ENCODE peak calls at places on chromosomes 7 and 10, in six cellular contexts. Q is GM23338, O is HCT116, I is upper lobe of left lung, K is GM12878, N is Panc1. J is an unnamed sample. For H3K36me3, the result is how much of the 10 kb centered on the place peaks cover.

GRCh38 chr7:311796-312195 is 21.8 kb downstream of the FOXL3 start:
- ATAC-seq in Q (no peak), O (no peak), I (peak), K (no peak), N (peak), J (no peak)

GRCh38 chr10:119620241-119620753 is 23.5 kb upstream of the TIAL1 start:
- ATAC-seq in Q (no peak), O (peak), I (no peak), K (no peak), N (peak), J (no peak)

GRCh38 chr10:31399171-31399570 is 80.2 kb downstream of the ZEB1 start:
- ATAC-seq in Q (no peak), O (no peak), I (no peak), K (no peak), N (no peak), J (no peak)

GRCh38 chr7:36949711-36950600 is 225.7 kb upstream of the AOAH start:
- ATAC-seq in Q (peak), O (no peak), I (no peak), K (no peak), N (no peak), J (peak)

GRCh38 chr10:53508197-53508596 is 735.6 kb upstream of the MBL2 start:
- ATAC-seq in Q (peak), O (no peak), I (no peak), K (no peak), N (no peak), J (no peak)

GRCh38 chr7:47458057-47458456 is 123.9 kb downstream of the TNS3 start:
- ATAC-seq in Q (no peak), O (peak), I (peak), K (no peak), N (peak), J (peak)

GRCh38 chr7:66837007-66837406 is 84.0 kb upstream of the TMEM248 start:
- ATAC-seq in Q (peak), O (peak), I (no peak), K (peak), N (peak), J (no peak)

GRCh38 chr10:75612904-75613684 is 181.7 kb downstream of the LRMDA start:
- ATAC-seq in Q (no peak), O (no peak), I (no peak), K (peak), N (no peak), J (peak)

GRCh38 chr7:31133497-31133896 is 81.4 kb downstream of the ADCYAP1R1 start:
- ATAC-seq in Q (no peak), O (no peak), I (no peak), K (no peak), N (no peak), J (no peak)

GRCh38 chr10:45408421-45409319 is 34.7 kb downstream of the ALOX5 start:
- ATAC-seq in Q (peak), O (no peak), I (no peak), K (no peak), N (no peak), J (peak)

GRCh38 chr7:151699920-151700319 is 177.0 kb downstream of the PRKAG2 start:
- ATAC-seq in Q (no peak), O (no peak), I (no peak), K (no peak), N (no peak), J (no peak)

GRCh38 chr10:84948644-84949043 is 620.3 kb downstream of the CCSER2 start:
- ATAC-seq in Q (no peak), O (no peak), I (no peak), K (no peak), N (no peak), J (no peak)

GRCh38 chr7:607938-608337 is 88.3 kb upstream of the PDGFA start:
- ATAC-seq in Q (no peak), O (no peak), I (no peak), K (no peak), N (no peak), J (no peak)

GRCh38 chr10:91536101-91536500 is 96.8 kb downstream of the PPP1R3C start:
- ATAC-seq in Q (no peak), O (no peak), I (peak), K (no peak), N (no peak), J (peak)

GRCh38 chr10:91775731-91776130 is 22.5 kb upstream of the TNKS2 start:
- ATAC-seq in Q (no peak), O (no peak), I (no peak), K (no peak), N (no peak), J (no peak)

GRCh38 chr10:47159361-47160228 is 140.4 kb upstream of the GDF10 start:
- ATAC-seq in Q (no peak), O (no peak), I (peak), K (no peak), N (no peak), J (peak)

GRCh38 chr7:128435311-128435654 is 20.4 kb upstream of the HILPDA start:
- ATAC-seq in Q (no peak), O (no peak), I (no peak), K (no peak), N (peak), J (no peak)

GRCh38 chr7:30177186-30177585 is 42.4 kb downstream of the MTURN start:
- ATAC-seq in Q (no peak), O (no peak), I (no peak), K (no peak), N (no peak), J (no peak)

GRCh38 chr7:1301812-1302310 is 69.2 kb downstream of the UNCX start:
- ATAC-seq in Q (no peak), O (no peak), I (no peak), K (no peak), N (no peak), J (no peak)

GRCh38 chr10:110461088-110461487 is 36.6 kb upstream of the DUSP5 start:
- ATAC-seq in Q (no peak), O (no peak), I (no peak), K (no peak), N (no peak), J (no peak)

GRCh38 chr7:155639958-155640520 is 4.4 kb upstream of the RBM33 start:
- ATAC-seq in Q (no peak), O (no peak), I (no peak), K (no peak), N (no peak), J (no peak)

GRCh38 chr10:42988517-42989395 is 88.1 kb upstream of the RET start:
- ATAC-seq in Q (no peak), O (no peak), I (no peak), K (no peak), N (no peak), J (no peak)

GRCh38 chr10:8138471-8138870 is 84.0 kb downstream of the GATA3 start:
- ATAC-seq in Q (no peak), O (no peak), I (no peak), K (no peak), N (no peak), J (no peak)

GRCh38 chr10:45569471-45569870 is 103.1 kb downstream of the ZFAND4 start:
- ATAC-seq in Q (no peak), O (no peak), I (no peak), K (no peak), N (no peak), J (no peak)

GRCh38 chr7:46603780-46604725 is 683.0 kb upstream of the IGFBP3 start:
- ATAC-seq in Q (no peak), O (no peak), I (peak), K (no peak), N (no peak), J (peak)

GRCh38 chr10:78896169-78896931 is 172.4 kb upstream of the ZMIZ1 start:
- ATAC-seq in Q (no peak), O (no peak), I (no peak), K (no peak), N (no peak), J (no peak)

GRCh38 chr10:45461034-45461433 is 87.0 kb downstream of the ALOX5 start:
- ATAC-seq in Q (no peak), O (no peak), I (no peak), K (peak), N (no peak), J (no peak)

GRCh38 chr10:78222096-78222790 is 188.6 kb downstream of the RPS24 start:
- ATAC-seq in Q (no peak), O (no peak), I (no peak), K (no peak), N (no peak), J (no peak)

GRCh38 chr10:56844939-56845529 is 484.0 kb upstream of the ZWINT start:
- ATAC-seq in Q (no peak), O (no peak), I (no peak), K (no peak), N (no peak), J (no peak)

GRCh38 chr10:30437039-30437781 is 3.2 kb downstream of the MAP3K8 start:
- ATAC-seq in Q (no peak), O (no peak), I (no peak), K (peak), N (no peak), J (no peak)

GRCh38 chr7:103316378-103316941 is 19.2 kb downstream of the PMPCB start:
- ATAC-seq in Q (no peak), O (no peak), I (no peak), K (no peak), N (peak), J (no peak)

GRCh38 chr7:93178213-93178612 is 30.0 kb upstream of the SAMD9L start:
- ATAC-seq in Q (no peak), O (peak), I (no peak), K (peak), N (no peak), J (no peak)

GRCh38 chr7:84336303-84336702 is 141.7 kb upstream of the SEMA3A start:
- ATAC-seq in Q (no peak), O (no peak), I (no peak), K (peak), N (no peak), J (no peak)

GRCh38 chr10:21314906-21315305 is 210.6 kb downstream of the SKIDA1 start:
- ATAC-seq in Q (peak), O (peak), I (peak), K (no peak), N (peak), J (no peak)

GRCh38 chr7:106015586-106016218 is 52.6 kb downstream of the CDHR3 start:
- ATAC-seq in Q (no peak), O (no peak), I (no peak), K (no peak), N (no peak), J (no peak)

GRCh38 chr10:69466689-69467088 is 15.4 kb downstream of the TSPAN15 start:
- ATAC-seq in Q (no peak), O (no peak), I (no peak), K (no peak), N (peak), J (no peak)

GRCh38 chr10:88253-88652 is 39.2 kb upstream of the TUBB8 start:
- ATAC-seq in Q (peak), O (peak), I (no peak), K (no peak), N (no peak), J (no peak)
- TF ChIP-seq POLR2AphosphoS5 in Q (no peak), O (no peak), I (no peak), K (no peak), N (no peak), J (no peak)

GRCh38 chr7:120215654-120216053 is 57.3 kb upstream of the KCND2 start:
- ATAC-seq in Q (no peak), O (no peak), I (no peak), K (no peak), N (no peak), J (no peak)
- H3K36me3 ChIP-seq in Q (under half), O (under half), I (under half), K (under half), N (under half), J (under half)

GRCh38 chr7:25918731-25919130 is 233.3 kb upstream of the NFE2L3 start:
- ATAC-seq in Q (no peak), O (no peak), I (no peak), K (no peak), N (no peak), J (no peak)
- TF ChIP-seq POLR2AphosphoS5 in Q (no peak), O (no peak), I (no peak), K (no peak), N (no peak), J (no peak)

GRCh38 chr7:44798649-44799275 is 2.3 kb downstream of the PPIA start:
- ATAC-seq in Q (no peak), O (no peak), I (no peak), K (no peak), N (no peak), J (no peak)
- H3K36me3 ChIP-seq in Q (half or more), O (under half), I (under half), K (under half), N (under half), J (under half)

GRCh38 chr10:97651773-97652172 is 11.3 kb downstream of the PI4K2A start:
- ATAC-seq in Q (no peak), O (peak), I (no peak), K (no peak), N (peak), J (no peak)

GRCh38 chr10:97647556-97647955 is 7.1 kb downstream of the PI4K2A start:
- ATAC-seq in Q (no peak), O (no peak), I (no peak), K (no peak), N (no peak), J (peak)

GRCh38 chr10:97643586-97643985 is 3.1 kb downstream of the PI4K2A start:
- ATAC-seq in Q (no peak), O (no peak), I (no peak), K (no peak), N (no peak), J (no peak)

GRCh38 chr10:97644961-97645360 is 4.5 kb downstream of the PI4K2A start:
- ATAC-seq in Q (no peak), O (no peak), I (no peak), K (no peak), N (no peak), J (no peak)

GRCh38 chr10:97648557-97649404 is 8.3 kb downstream of the PI4K2A start:
- ATAC-seq in Q (peak), O (peak), I (peak), K (peak), N (peak), J (peak)
- TF ChIP-seq POLR2AphosphoS5 in Q (no peak), O (peak), I (peak), K (peak), N (no peak), J (no peak)